ENCODE peak calls at places on chromosomes 13 and 19, in six cellular contexts. O is stimulated activated CD8-positive, alpha-beta memory T cell treated with anti-CD3 and anti-CD28 coated beads, Interleukin-7, amount 100 ng/mL, for 4 hours; N is mesendoderm; D is BJ; R is small intestine; K is WTC11. G is an unnamed sample.

GRCh38 chr19:43455321-43456113 is 9.9 kb downstream of the LYPD3 start:
- DNase-seq in N (no peak), R (no peak), D (no peak), K (no peak), O (no peak), G (no peak)

GRCh38 chr13:41007359-41008118 is 11.6 kb downstream of the ELF1 start:
- DNase-seq in D (no peak), N (no peak), R (no peak), O (no peak), K (no peak), G (no peak)

GRCh38 chr19:22622901-22623840 is 11.0 kb upstream of the ZNF492 start:
- DNase-seq in R (no peak), K (no peak), O (no peak), N (no peak), D (no peak), G (no peak)

GRCh38 chr19:8336072-8336569 is 6.9 kb downstream of the KANK3 start:
- DNase-seq in O (no peak), K (no peak), N (no peak), R (no peak), D (no peak), G (no peak)

GRCh38 chr19:13926715-13927114 is 11.5 kb downstream of the PODNL1 start:
- DNase-seq in D (no peak), K (no peak), O (no peak), N (no peak), R (no peak), G (no peak)

GRCh38 chr13:78497702-78498319 is 105.5 kb downstream of the POU4F1 start:
- DNase-seq in N (peak; percentile 80), K (no peak), D (no peak), O (no peak), R (no peak), G (no peak)

GRCh38 chr19:42412223-42412622 is 15.0 kb downstream of the LIPE start:
- DNase-seq in D (no peak), R (peak; percentile 29), N (peak; percentile 48), O (no peak), K (peak; percentile 62), G (no peak)

GRCh38 chr19:54469496-54469934 is 3.6 kb downstream of the CDC42EP5 start:
- DNase-seq in N (no peak), O (no peak), R (peak; percentile 96), D (no peak), K (no peak), G (no peak)

GRCh38 chr19:37874784-37875183 is 31.6 kb downstream of the WDR87 start:
- DNase-seq in N (peak; percentile 65), R (no peak), K (no peak), O (no peak), D (no peak), G (no peak)